ENCODE peak calls at places on chromosomes 7 and 10, in five cellular contexts. One of them, this sample, is unnamed.

GRCh38 chr7:150368098-150368883 is at the start of gene REPIN1:
- DNase-seq in fibroblast of lung: peak
- DNase-seq in astrocyte of the spinal cord: peak
- DNase-seq in CD4-positive, CD25-positive, alpha-beta regulatory T cell: peak
- DNase-seq in heart left ventricle: peak
- DNase-seq in this sample: no peak

GRCh38 chr7:92633211-92633906 is 43.2 kb upstream of the FAM133B start:
- DNase-seq in fibroblast of lung: peak
- DNase-seq in heart left ventricle: no peak
- DNase-seq in CD4-positive, CD25-positive, alpha-beta regulatory T cell: no peak
- DNase-seq in astrocyte of the spinal cord: peak
- DNase-seq in this sample: peak

GRCh38 chr7:125516194-125516593 is 586.6 kb upstream of the POT1 start:
- DNase-seq in CD4-positive, CD25-positive, alpha-beta regulatory T cell: no peak
- DNase-seq in astrocyte of the spinal cord: no peak
- DNase-seq in heart left ventricle: no peak
- DNase-seq in fibroblast of lung: no peak
- DNase-seq in this sample: no peak

GRCh38 chr7:79880312-79880711 is 254.3 kb upstream of the GNAI1 start:
- DNase-seq in astrocyte of the spinal cord: no peak
- DNase-seq in fibroblast of lung: peak
- DNase-seq in heart left ventricle: no peak
- DNase-seq in CD4-positive, CD25-positive, alpha-beta regulatory T cell: no peak
- DNase-seq in this sample: no peak

GRCh38 chr7:69187824-69188335 is 410.4 kb upstream of the AUTS2 start:
- DNase-seq in heart left ventricle: no peak
- DNase-seq in fibroblast of lung: no peak
- DNase-seq in astrocyte of the spinal cord: no peak
- DNase-seq in CD4-positive, CD25-positive, alpha-beta regulatory T cell: no peak
- DNase-seq in this sample: no peak

GRCh38 chr7:47280114-47280513 is 301.8 kb downstream of the TNS3 start:
- DNase-seq in fibroblast of lung: no peak
- DNase-seq in CD4-positive, CD25-positive, alpha-beta regulatory T cell: no peak
- DNase-seq in astrocyte of the spinal cord: no peak
- DNase-seq in heart left ventricle: no peak
- DNase-seq in this sample: no peak

GRCh38 chr10:79090134-79090803 is 21.5 kb downstream of the ZMIZ1 start:
- DNase-seq in fibroblast of lung: no peak
- DNase-seq in CD4-positive, CD25-positive, alpha-beta regulatory T cell: no peak
- DNase-seq in astrocyte of the spinal cord: no peak
- DNase-seq in heart left ventricle: no peak
- DNase-seq in this sample: no peak

GRCh38 chr7:137801003-137801402 is 45.8 kb downstream of the DGKI start:
- DNase-seq in heart left ventricle: no peak
- DNase-seq in astrocyte of the spinal cord: peak
- DNase-seq in CD4-positive, CD25-positive, alpha-beta regulatory T cell: no peak
- DNase-seq in fibroblast of lung: peak
- DNase-seq in this sample: no peak

GRCh38 chr7:149495785-149496641 is 1.6 kb downstream of the ZNF746 start:
- DNase-seq in astrocyte of the spinal cord: peak
- DNase-seq in CD4-positive, CD25-positive, alpha-beta regulatory T cell: no peak
- DNase-seq in heart left ventricle: peak
- DNase-seq in fibroblast of lung: peak
- DNase-seq in this sample: no peak

GRCh38 chr7:16204953-16205352 is 216.4 kb downstream of the CRPPA start:
- DNase-seq in astrocyte of the spinal cord: no peak
- DNase-seq in CD4-positive, CD25-positive, alpha-beta regulatory T cell: no peak
- DNase-seq in fibroblast of lung: no peak
- DNase-seq in heart left ventricle: no peak
- DNase-seq in this sample: no peak

GRCh38 chr7:157065046-157065445 is 54.6 kb upstream of the MNX1 start:
- DNase-seq in astrocyte of the spinal cord: no peak
- DNase-seq in fibroblast of lung: no peak
- DNase-seq in CD4-positive, CD25-positive, alpha-beta regulatory T cell: no peak
- DNase-seq in heart left ventricle: no peak
- DNase-seq in this sample: no peak

GRCh38 chr10:12729885-12730284 is 271.6 kb downstream of the CCDC3 start:
- DNase-seq in fibroblast of lung: no peak
- DNase-seq in astrocyte of the spinal cord: no peak
- DNase-seq in heart left ventricle: no peak
- DNase-seq in CD4-positive, CD25-positive, alpha-beta regulatory T cell: no peak
- DNase-seq in this sample: no peak

GRCh38 chr7:77933394-77933793 is 134.8 kb downstream of the PHTF2 start:
- DNase-seq in CD4-positive, CD25-positive, alpha-beta regulatory T cell: no peak
- DNase-seq in astrocyte of the spinal cord: peak
- DNase-seq in heart left ventricle: no peak
- DNase-seq in fibroblast of lung: peak
- DNase-seq in this sample: no peak

GRCh38 chr7:37709631-37710509 is 26.3 kb downstream of the GPR141 start:
- DNase-seq in heart left ventricle: no peak
- DNase-seq in CD4-positive, CD25-positive, alpha-beta regulatory T cell: no peak
- DNase-seq in fibroblast of lung: no peak
- DNase-seq in astrocyte of the spinal cord: no peak
- DNase-seq in this sample: no peak

GRCh38 chr7:30074422-30075030 is 46.3 kb downstream of the PLEKHA8 start:
- DNase-seq in astrocyte of the spinal cord: peak
- DNase-seq in CD4-positive, CD25-positive, alpha-beta regulatory T cell: peak
- DNase-seq in heart left ventricle: no peak
- DNase-seq in fibroblast of lung: peak
- DNase-seq in this sample: peak

GRCh38 chr10:65570143-65571010 is 1355.5 kb upstream of the LRRTM3 start:
- DNase-seq in CD4-positive, CD25-positive, alpha-beta regulatory T cell: no peak
- DNase-seq in fibroblast of lung: peak
- DNase-seq in astrocyte of the spinal cord: peak
- DNase-seq in heart left ventricle: peak
- DNase-seq in this sample: no peak

GRCh38 chr10:93826355-93826754 is 67.4 kb upstream of the SLC35G1 start:
- DNase-seq in astrocyte of the spinal cord: peak
- DNase-seq in fibroblast of lung: no peak
- DNase-seq in heart left ventricle: peak
- DNase-seq in CD4-positive, CD25-positive, alpha-beta regulatory T cell: no peak
- DNase-seq in this sample: peak

GRCh38 chr10:23198940-23199767 is 7.0 kb downstream of the PTF1A start:
- DNase-seq in heart left ventricle: no peak
- DNase-seq in CD4-positive, CD25-positive, alpha-beta regulatory T cell: no peak
- DNase-seq in astrocyte of the spinal cord: peak
- DNase-seq in fibroblast of lung: no peak
- DNase-seq in this sample: no peak

GRCh38 chr7:37369904-37370303 is 78.8 kb downstream of the ELMO1 start:
- DNase-seq in fibroblast of lung: no peak
- DNase-seq in astrocyte of the spinal cord: no peak
- DNase-seq in heart left ventricle: no peak
- DNase-seq in CD4-positive, CD25-positive, alpha-beta regulatory T cell: no peak
- DNase-seq in this sample: no peak

GRCh38 chr10:34580643-34581042 is 234.5 kb downstream of the PARD3 start:
- DNase-seq in CD4-positive, CD25-positive, alpha-beta regulatory T cell: no peak
- DNase-seq in heart left ventricle: no peak
- DNase-seq in astrocyte of the spinal cord: peak
- DNase-seq in fibroblast of lung: peak
- DNase-seq in this sample: peak

GRCh38 chr7:82481499-82482097 is 38.0 kb upstream of the CACNA2D1 start:
- DNase-seq in astrocyte of the spinal cord: peak
- DNase-seq in heart left ventricle: no peak
- DNase-seq in fibroblast of lung: peak
- DNase-seq in CD4-positive, CD25-positive, alpha-beta regulatory T cell: no peak
- DNase-seq in this sample: peak

GRCh38 chr7:80087051-80087767 is 47.4 kb upstream of the GNAI1 start:
- DNase-seq in fibroblast of lung: peak
- DNase-seq in astrocyte of the spinal cord: peak
- DNase-seq in CD4-positive, CD25-positive, alpha-beta regulatory T cell: no peak
- DNase-seq in heart left ventricle: no peak
- DNase-seq in this sample: no peak

GRCh38 chr7:5699951-5700384 is 81.5 kb downstream of the RNF216 start:
- DNase-seq in astrocyte of the spinal cord: peak
- DNase-seq in fibroblast of lung: no peak
- DNase-seq in CD4-positive, CD25-positive, alpha-beta regulatory T cell: peak
- DNase-seq in heart left ventricle: no peak
- DNase-seq in this sample: peak

GRCh38 chr7:122303971-122304603 is 463 bp downstream of the FEZF1 start:
- DNase-seq in heart left ventricle: no peak
- DNase-seq in astrocyte of the spinal cord: no peak
- DNase-seq in fibroblast of lung: no peak
- DNase-seq in CD4-positive, CD25-positive, alpha-beta regulatory T cell: no peak
- DNase-seq in this sample: no peak

GRCh38 chr7:102833343-102833742 is 79.5 kb upstream of the LRRC17 start:
- DNase-seq in fibroblast of lung: no peak
- DNase-seq in astrocyte of the spinal cord: no peak
- DNase-seq in heart left ventricle: no peak
- DNase-seq in CD4-positive, CD25-positive, alpha-beta regulatory T cell: no peak
- DNase-seq in this sample: no peak

GRCh38 chr7:92698237-92698841 is 108.1 kb upstream of the FAM133B start:
- DNase-seq in fibroblast of lung: peak
- DNase-seq in astrocyte of the spinal cord: peak
- DNase-seq in CD4-positive, CD25-positive, alpha-beta regulatory T cell: no peak
- DNase-seq in heart left ventricle: peak
- DNase-seq in this sample: no peak

GRCh38 chr7:115707684-115708341 is 322.8 kb downstream of the TFEC start:
- DNase-seq in heart left ventricle: no peak
- DNase-seq in CD4-positive, CD25-positive, alpha-beta regulatory T cell: no peak
- DNase-seq in astrocyte of the spinal cord: no peak
- DNase-seq in fibroblast of lung: no peak
- DNase-seq in this sample: no peak

GRCh38 chr7:40827217-40828085 is 692.6 kb downstream of the SUGCT start:
- DNase-seq in fibroblast of lung: no peak
- DNase-seq in CD4-positive, CD25-positive, alpha-beta regulatory T cell: no peak
- DNase-seq in heart left ventricle: no peak
- DNase-seq in astrocyte of the spinal cord: peak
- DNase-seq in this sample: no peak

DNA sequence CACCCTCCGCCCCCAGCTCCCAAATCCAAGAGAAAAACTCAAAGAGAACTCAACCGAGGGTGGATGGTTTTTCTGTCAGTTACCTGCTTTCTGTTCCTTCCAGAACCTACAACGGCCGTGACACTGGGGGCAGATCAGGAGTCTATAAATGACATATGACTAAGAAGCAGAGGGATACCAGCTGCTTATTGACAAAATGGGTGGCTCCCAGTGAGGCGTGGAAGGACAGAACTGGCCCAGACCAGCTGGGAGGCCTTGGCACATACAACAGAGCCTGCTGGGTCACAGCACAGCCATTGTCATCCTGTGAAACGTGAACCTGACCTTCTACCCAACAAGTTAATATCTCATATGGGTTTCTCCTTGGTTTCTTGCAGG is 84.3 kb upstream of the ADRB1 start:
- DNase-seq in astrocyte of the spinal cord: no peak
- DNase-seq in CD4-positive, CD25-positive, alpha-beta regulatory T cell: no peak
- DNase-seq in heart left ventricle: no peak
- DNase-seq in fibroblast of lung: no peak
- DNase-seq in this sample: no peak
- H3K4me3 ChIP-seq in astrocyte of the spinal cord: no peak
- H3K4me3 ChIP-seq in CD4-positive, CD25-positive, alpha-beta regulatory T cell: no peak
- H3K4me3 ChIP-seq in heart left ventricle: no peak
- H3K4me3 ChIP-seq in fibroblast of lung: no peak
- H3K4me3 ChIP-seq in this sample: no peak

DNA sequence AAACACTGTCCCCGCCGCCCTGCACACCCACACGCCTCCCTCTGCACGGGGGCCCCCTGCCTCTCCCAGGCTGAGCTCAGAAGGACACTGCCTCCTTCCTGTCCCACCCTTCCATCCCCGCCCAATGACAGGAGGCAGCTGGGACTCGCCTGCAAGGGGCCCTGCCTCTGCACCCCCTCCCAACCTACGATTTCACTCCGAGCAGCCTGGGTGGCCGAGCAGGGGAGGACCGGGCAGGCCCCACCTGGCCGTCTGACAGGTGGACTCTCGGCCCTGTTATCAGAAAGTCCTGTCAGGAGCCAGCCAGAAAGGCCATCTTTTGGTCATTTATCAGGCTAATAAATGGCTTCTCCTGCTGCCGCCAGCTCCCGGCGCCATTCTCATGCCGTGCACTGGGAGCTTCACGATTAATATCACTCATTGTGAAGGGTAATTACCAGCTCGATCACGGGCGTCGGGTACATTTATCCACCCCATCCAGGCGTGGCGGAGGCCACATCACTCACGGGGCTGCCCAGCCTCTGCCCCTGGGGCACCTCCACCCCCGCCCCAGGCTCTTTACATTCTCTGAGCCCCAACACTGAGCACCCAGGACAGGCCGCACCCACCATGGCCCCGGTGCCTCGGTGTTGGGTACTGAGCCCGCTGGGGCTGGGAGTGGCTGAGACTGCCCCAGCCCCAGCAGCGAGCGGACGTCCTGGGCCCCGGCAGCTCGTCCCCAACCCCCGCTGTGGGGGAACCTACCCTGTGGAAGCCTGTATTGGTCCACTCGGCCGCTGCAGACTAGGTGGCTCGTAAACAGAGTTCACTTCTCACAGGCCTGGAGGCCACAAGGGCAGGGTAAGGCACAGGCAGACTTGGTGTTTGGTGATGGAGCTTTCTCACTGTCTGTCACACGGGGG is 183.8 kb downstream of the ELFN1 start:
- DNase-seq in heart left ventricle: peak
- DNase-seq in astrocyte of the spinal cord: no peak
- DNase-seq in fibroblast of lung: no peak
- DNase-seq in CD4-positive, CD25-positive, alpha-beta regulatory T cell: no peak
- DNase-seq in this sample: no peak
- H3K4me3 ChIP-seq in heart left ventricle: no peak
- H3K4me3 ChIP-seq in astrocyte of the spinal cord: no peak
- H3K4me3 ChIP-seq in fibroblast of lung: no peak
- H3K4me3 ChIP-seq in CD4-positive, CD25-positive, alpha-beta regulatory T cell: no peak
- H3K4me3 ChIP-seq in this sample: no peak

GRCh38 chr10:52598936-52599335 is 173.6 kb downstream of the MBL2 start:
- DNase-seq in CD4-positive, CD25-positive, alpha-beta regulatory T cell: no peak
- DNase-seq in astrocyte of the spinal cord: no peak
- DNase-seq in fibroblast of lung: no peak
- DNase-seq in heart left ventricle: no peak
- DNase-seq in this sample: no peak

GRCh38 chr10:52599586-52600200 is 172.9 kb downstream of the MBL2 start:
- DNase-seq in fibroblast of lung: no peak
- DNase-seq in astrocyte of the spinal cord: no peak
- DNase-seq in CD4-positive, CD25-positive, alpha-beta regulatory T cell: no peak
- DNase-seq in heart left ventricle: no peak
- DNase-seq in this sample: no peak

DNA sequence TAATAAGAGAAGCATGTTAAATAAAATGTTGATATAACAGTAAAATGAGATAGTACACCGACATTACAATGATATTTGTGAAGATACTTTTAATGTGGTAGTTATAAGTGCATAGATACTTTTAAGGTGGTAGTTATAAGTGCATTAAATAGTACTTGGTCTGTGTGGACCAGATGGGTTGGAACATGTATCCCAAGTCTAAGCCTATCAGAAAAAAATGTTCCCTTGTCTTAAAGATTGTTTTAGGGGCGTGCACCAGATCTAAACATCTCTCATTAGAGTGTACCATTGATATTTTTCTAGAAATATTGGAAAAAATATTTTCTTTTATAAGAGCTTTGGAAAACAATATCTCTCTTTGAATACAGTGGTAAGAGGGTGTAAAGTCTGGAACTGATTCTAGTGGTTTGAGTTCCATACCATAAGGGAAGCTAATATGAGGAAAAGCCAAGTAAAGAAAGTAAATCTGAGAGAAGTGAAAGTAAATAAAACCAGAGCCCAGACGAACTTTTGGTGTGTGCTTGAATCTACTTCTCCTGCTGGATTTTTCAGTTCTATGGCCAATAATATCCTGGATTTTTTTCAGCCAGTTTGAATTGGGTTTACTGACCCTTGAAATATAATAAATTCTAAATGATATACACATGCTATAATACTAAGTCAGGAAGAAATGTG is 175.3 kb downstream of the MBL2 start:
- DNase-seq in astrocyte of the spinal cord: no peak
- DNase-seq in heart left ventricle: no peak
- DNase-seq in fibroblast of lung: peak
- DNase-seq in CD4-positive, CD25-positive, alpha-beta regulatory T cell: no peak
- DNase-seq in this sample: no peak
- H3K4me3 ChIP-seq in astrocyte of the spinal cord: no peak
- H3K4me3 ChIP-seq in heart left ventricle: no peak
- H3K4me3 ChIP-seq in fibroblast of lung: peak
- H3K4me3 ChIP-seq in CD4-positive, CD25-positive, alpha-beta regulatory T cell: no peak
- H3K4me3 ChIP-seq in this sample: no peak

GRCh38 chr7:276230-276835 is 13.6 kb upstream of the FOXL3 start:
- DNase-seq in astrocyte of the spinal cord: no peak
- DNase-seq in heart left ventricle: peak
- DNase-seq in CD4-positive, CD25-positive, alpha-beta regulatory T cell: no peak
- DNase-seq in fibroblast of lung: no peak
- DNase-seq in this sample: no peak
- H3K4me3 ChIP-seq in astrocyte of the spinal cord: no peak
- H3K4me3 ChIP-seq in heart left ventricle: no peak
- H3K4me3 ChIP-seq in CD4-positive, CD25-positive, alpha-beta regulatory T cell: no peak
- H3K4me3 ChIP-seq in fibroblast of lung: no peak
- H3K4me3 ChIP-seq in this sample: no peak